ENCODE peak calls at places on chromosomes 13 and 19, in four cellular contexts. Y is naive thymus-derived CD4-positive, alpha-beta T cell; I is BE2C; E is psoas muscle. S is an unnamed sample.

GRCh38 chr13:24631922-24632321 is 48.3 kb upstream of the ATP12A start:
- DNase-seq in I (no peak), E (no peak), Y (no peak), S (no peak)

GRCh38 chr19:372306-372890 is 27.8 kb upstream of the MIER2 start:
- DNase-seq in E (peak; percentile 53), I (no peak), Y (no peak), S (no peak)

GRCh38 chr19:45809643-45810159 is 5.4 kb downstream of the RSPH6A start:
- DNase-seq in I (no peak), Y (no peak), E (no peak), S (no peak)

GRCh38 chr19:16627194-16627927 is 643 bp downstream of the MED26 start:
- DNase-seq in E (no peak), Y (peak; percentile 28), I (no peak), S (no peak)

GRCh38 chr19:50324331-50324730 is 4.8 kb downstream of the KCNC3 start:
- DNase-seq in Y (no peak), I (no peak), E (no peak), S (no peak)

GRCh38 chr13:44422755-44423643 is 49.4 kb downstream of the SERP2 start:
- DNase-seq in Y (no peak), I (no peak), E (peak; percentile 30), S (no peak)

GRCh38 chr13:73608157-73608516 is 526.1 kb downstream of the KLF12 start:
- DNase-seq in I (no peak), Y (no peak), E (no peak), S (no peak)

GRCh38 chr19:37874784-37875183 is 31.6 kb downstream of the WDR87 start:
- DNase-seq in E (no peak), Y (no peak), I (no peak), S (no peak)

GRCh38 chr13:73671011-73671410 is 463.2 kb downstream of the KLF12 start:
- DNase-seq in E (no peak), Y (no peak), I (no peak), S (no peak)

GRCh38 chr19:58001895-58002369 is 688 bp downstream of the ZNF606 start:
- DNase-seq in E (no peak), Y (peak; percentile 45), I (peak; percentile 23), S (no peak)

GRCh38 chr13:109586509-109587346 is 199.7 kb downstream of the IRS2 start:
- DNase-seq in Y (no peak), I (no peak), E (no peak), S (no peak)

GRCh38 chr19:55376381-55376933 is at the start of gene TMEM190:
- DNase-seq in Y (no peak), E (no peak), I (no peak), S (no peak)

GRCh38 chr19:53545271-53546065 is 7.5 kb downstream of the ZNF331 start:
- DNase-seq in Y (no peak), E (peak; percentile 17), I (no peak), S (no peak)

GRCh38 chr19:6069268-6069771 is 41.0 kb downstream of the RFX2 start:
- DNase-seq in E (no peak), I (no peak), Y (peak; percentile 17), S (no peak)

GRCh38 chr13:32105653-32106313 is 74.2 kb downstream of the FRY start:
- DNase-seq in E (no peak), I (no peak), Y (no peak), S (no peak)

GRCh38 chr13:44165895-44166496 is 207.6 kb upstream of the SERP2 start:
- DNase-seq in I (no peak), Y (no peak), E (no peak), S (no peak)

GRCh38 chr13:44306401-44307192 is 67.0 kb upstream of the SERP2 start:
- DNase-seq in E (peak; percentile 45), I (no peak), Y (peak; percentile 16), S (no peak)

GRCh38 chr13:20492641-20493040 is 33.0 kb downstream of the CRYL1 start:
- DNase-seq in Y (no peak), E (no peak), I (peak; percentile 35), S (peak; percentile 20)

GRCh38 chr19:800360-801029 is 3.2 kb downstream of the PTBP1 start:
- DNase-seq in Y (no peak), E (peak; percentile 25), I (peak; percentile 58), S (peak; percentile 29)

GRCh38 chr13:65856464-65856863 is 1373.7 kb downstream of the PCDH9 start:
- DNase-seq in E (no peak), Y (no peak), I (no peak), S (no peak)

GRCh38 chr19:35045667-35046300 is 4.3 kb downstream of the HPN start:
- DNase-seq in E (no peak), I (no peak), Y (peak; percentile 48), S (no peak)

GRCh38 chr19:54704928-54705327 is 19.3 kb upstream of the KIR3DL3 start:
- DNase-seq in Y (no peak), E (no peak), I (no peak), S (no peak)

GRCh38 chr13:32911506-32911905 is 104.7 kb upstream of the KL start:
- DNase-seq in I (peak; percentile 46), Y (no peak), E (no peak), S (peak; percentile 30)

GRCh38 chr19:16316506-16316882 is 8.1 kb upstream of the KLF2 start:
- DNase-seq in I (no peak), Y (no peak), E (no peak), S (peak; percentile 24)

GRCh38 chr13:36101157-36101556 is 30.0 kb downstream of the DCLK1 start:
- DNase-seq in E (no peak), I (no peak), Y (no peak), S (no peak)

GRCh38 chr13:46569471-46569870 is 16.5 kb downstream of the LRCH1 start:
- DNase-seq in Y (no peak), I (peak; percentile 42), E (no peak), S (no peak)

GRCh38 chr13:94707400-94708021 is 4.8 kb downstream of the SOX21 start:
- DNase-seq in E (no peak), I (peak; percentile 38), Y (no peak), S (no peak)

GRCh38 chr13:107202371-107203023 is 634.6 kb upstream of the ARGLU1 start:
- DNase-seq in Y (no peak), I (no peak), E (no peak), S (no peak)

GRCh38 chr13:30569901-30570576 is 47.7 kb upstream of the USPL1 start:
- DNase-seq in I (peak; percentile 9), Y (no peak), E (peak; percentile 19), S (peak; percentile 32)

GRCh38 chr13:98478134-98479129 is 98.5 kb downstream of the STK24 start:
- DNase-seq in Y (no peak), E (no peak), I (peak; percentile 62), S (peak; percentile 29)

GRCh38 chr19:13597625-13598024 is 91.3 kb upstream of the CACNA1A start:
- DNase-seq in E (peak; percentile 19), I (peak; percentile 50), Y (peak; percentile 13), S (peak; percentile 28)

GRCh38 chr13:78758549-78758948 is 99.6 kb upstream of the OBI1 start:
- DNase-seq in E (no peak), Y (no peak), I (no peak), S (no peak)

GRCh38 chr19:21202865-21203494 is 61.1 kb downstream of the ZNF431 start:
- DNase-seq in Y (peak; percentile 13), E (no peak), I (peak; percentile 12), S (peak; percentile 28)

GRCh38 chr13:77113496-77113895 is 86.5 kb upstream of the FBXL3 start:
- DNase-seq in Y (no peak), I (no peak), E (no peak), S (no peak)

GRCh38 chr13:20109037-20109436 is 51.8 kb downstream of the GJA3 start:
- DNase-seq in Y (no peak), E (no peak), I (no peak), S (no peak)

GRCh38 chr19:32935629-32936028 is 36.1 kb downstream of the CEP89 start:
- DNase-seq in E (no peak), I (no peak), Y (no peak), S (no peak)

GRCh38 chr19:32104465-32105235 is 240.8 kb upstream of the ZNF507 start:
- DNase-seq in I (no peak), E (no peak), Y (no peak), S (no peak)

GRCh38 chr19:18775586-18776287 is 15.4 kb downstream of the COMP start:
- DNase-seq in E (no peak), I (peak; percentile 10), Y (peak; percentile 5), S (no peak)
- H3K27me3 ChIP-seq in E (no peaks in the 10 kb centered on the region), I (peaks cover 22% of the 10 kb centered on the region), Y (no peaks in the 10 kb centered on the region), S (no peaks in the 10 kb centered on the region)

DNA sequence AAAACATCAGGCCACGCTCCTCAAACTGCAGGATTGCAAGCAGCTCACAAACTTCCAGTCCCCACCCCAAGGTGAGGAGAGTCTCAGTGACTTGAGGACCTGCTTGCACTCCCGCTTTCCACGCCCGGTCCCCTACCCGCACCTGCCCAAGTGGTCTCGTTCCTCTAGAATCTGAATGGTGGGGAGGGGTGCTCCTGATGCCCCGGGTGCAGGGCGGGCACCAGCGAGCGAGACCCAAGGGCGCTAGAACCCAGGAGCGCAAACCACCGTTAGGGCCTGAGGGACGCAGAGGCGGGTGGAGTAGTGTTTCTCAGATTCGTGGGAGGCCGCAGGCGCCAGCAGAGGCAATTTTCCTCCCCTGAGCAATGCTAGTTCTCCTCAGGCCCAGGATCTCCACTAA is 40.3 kb downstream of the SOX1 start:
- DNase-seq in I (no peak), E (no peak), Y (no peak), S (no peak)
- H3K27me3 ChIP-seq in I (peaks cover 78% of the 10 kb centered on the region), E (peaks cover 10% of the 10 kb centered on the region), Y (peaks cover 4% of the 10 kb centered on the region), S (peaks cover 44% of the 10 kb centered on the region)

GRCh38 chr19:29532097-29532496 is 6.3 kb downstream of the VSTM2B start:
- DNase-seq in Y (no peak), E (no peak), I (no peak), S (no peak)

GRCh38 chr19:29530549-29531457 is 5.0 kb downstream of the VSTM2B start:
- DNase-seq in I (no peak), E (no peak), Y (no peak), S (no peak)

GRCh38 chr19:29533578-29534544 is 8.1 kb downstream of the VSTM2B start:
- DNase-seq in Y (no peak), I (no peak), E (no peak), S (no peak)

GRCh38 chr19:29531458-29532025 is 5.7 kb downstream of the VSTM2B start:
- DNase-seq in I (no peak), Y (no peak), E (no peak), S (no peak)

GRCh38 chr19:29532956-29533355 is 7.2 kb downstream of the VSTM2B start:
- DNase-seq in E (no peak), I (no peak), Y (no peak), S (no peak)
- H3K27me3 ChIP-seq in E (no peaks in the 10 kb centered on the region), I (peaks cover 23% of the 10 kb centered on the region), Y (peaks cover 6% of the 10 kb centered on the region), S (peaks cover 21% of the 10 kb centered on the region)

DNA sequence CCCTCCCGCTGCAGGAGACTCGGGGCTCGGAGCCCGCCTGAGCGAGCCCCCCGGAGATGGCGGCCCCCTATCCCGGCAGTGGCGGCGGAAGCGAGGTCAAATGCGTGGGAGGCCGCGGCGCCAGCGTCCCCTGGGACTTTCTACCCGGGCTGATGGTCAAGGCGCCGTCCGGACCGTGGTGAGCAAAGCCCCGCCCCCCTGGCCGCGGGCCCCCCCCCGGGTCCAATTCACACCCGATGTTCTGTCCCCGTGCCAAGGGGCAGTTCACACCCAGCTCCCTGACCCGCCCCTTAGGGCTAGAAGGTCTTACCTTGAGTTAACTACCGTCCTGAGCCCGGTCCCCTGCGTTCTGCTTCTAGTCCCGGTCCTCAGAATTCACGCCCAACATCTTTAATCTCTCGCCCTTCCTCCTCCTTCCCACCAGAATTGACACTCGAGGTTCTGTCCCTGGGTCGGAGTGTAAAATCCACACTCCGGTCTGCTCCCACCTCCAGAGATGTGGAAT is 1.4 kb downstream of the NPAS1 start:
- DNase-seq in I (no peak), Y (no peak), E (no peak), S (no peak)
- H3K27me3 ChIP-seq in I (peaks cover 69% of the 10 kb centered on the region), Y (peaks cover 29% of the 10 kb centered on the region), E (no peaks in the 10 kb centered on the region), S (peaks cover 62% of the 10 kb centered on the region)

GRCh38 chr13:75329723-75330122 is 152.2 kb downstream of the TBC1D4 start:
- DNase-seq in E (no peak), I (no peak), Y (no peak), S (no peak)
- H3K27me3 ChIP-seq in E (no peaks in the 10 kb centered on the region), I (no peaks in the 10 kb centered on the region), Y (no peaks in the 10 kb centered on the region), S (no peaks in the 10 kb centered on the region)

GRCh38 chr19:49188626-49189200 is 31.1 kb downstream of the TRPM4 start:
- DNase-seq in E (no peak), I (no peak), Y (no peak), S (no peak)
- H3K27me3 ChIP-seq in E (no peaks in the 10 kb centered on the region), I (no peaks in the 10 kb centered on the region), Y (no peaks in the 10 kb centered on the region), S (no peaks in the 10 kb centered on the region)